ENCODE peak calls at places on chromosomes 11 and 22, in six cellular contexts. X is H1, R is K562, J is GM12878, P is SK-N-SH, V is HepG2. S is an unnamed sample.

GRCh38 chr11:16154715-16155396 is 201.5 kb downstream of the SOX6 start:
- DNase-seq in X (no peak), R (no peak), J (no peak), P (no peak), V (peak), S (no peak)

GRCh38 chr11:45993438-45994064 is 71.1 kb downstream of the LARGE2 start:
- DNase-seq in X (no peak), R (peak), J (no peak), P (no peak), V (no peak), S (no peak)

GRCh38 chr22:48704335-48704734 is 1123.3 kb downstream of the BRD1 start:
- DNase-seq in X (no peak), R (no peak), J (no peak), P (no peak), V (no peak), S (no peak)

GRCh38 chr11:99505319-99505718 is 484.6 kb downstream of the CNTN5 start:
- DNase-seq in X (no peak), R (no peak), J (no peak), P (no peak), V (no peak), S (no peak)

GRCh38 chr11:57778318-57779037 is 16.9 kb downstream of the CTNND1 start:
- DNase-seq in X (peak), R (peak), J (no peak), P (peak), V (peak), S (no peak)

GRCh38 chr11:62108017-62108750 is 15.6 kb upstream of the INCENP start:
- DNase-seq in X (no peak), R (peak), J (peak), P (peak), V (peak), S (no peak)

GRCh38 chr22:46388647-46389046 is 53.1 kb downstream of the TRMU start:
- DNase-seq in X (no peak), R (no peak), J (no peak), P (no peak), V (no peak), S (no peak)

GRCh38 chr11:30960387-30960992 is 374.3 kb upstream of the MPPED2 start:
- DNase-seq in X (no peak), R (no peak), J (no peak), P (peak), V (peak), S (no peak)

GRCh38 chr11:46555269-46556054 is 38.4 kb downstream of the AMBRA1 start:
- DNase-seq in X (no peak), R (no peak), J (peak), P (no peak), V (no peak), S (no peak)

GRCh38 chr22:49203091-49203862 is 624.4 kb downstream of the BRD1 start:
- DNase-seq in X (peak), R (no peak), J (no peak), P (peak), V (no peak), S (no peak)

GRCh38 chr11:69352715-69353325 is 58.9 kb downstream of the MYEOV start:
- DNase-seq in X (peak), R (no peak), J (no peak), P (no peak), V (no peak), S (no peak)

GRCh38 chr22:48921411-48921903 is 906.2 kb downstream of the BRD1 start:
- DNase-seq in X (no peak), R (no peak), J (no peak), P (no peak), V (no peak), S (no peak)

GRCh38 chr22:19522190-19522880 is 1.9 kb downstream of the CLDN5 start:
- DNase-seq in X (no peak), R (peak), J (no peak), P (peak), V (no peak), S (no peak)

GRCh38 chr22:20574920-20575353 is 67.5 kb downstream of the MED15 start:
- DNase-seq in X (no peak), R (no peak), J (no peak), P (no peak), V (no peak), S (no peak)

GRCh38 chr11:22657101-22657694 is 9.2 kb upstream of the GAS2 start:
- DNase-seq in X (no peak), R (no peak), J (no peak), P (no peak), V (no peak), S (no peak)

GRCh38 chr11:14041040-14041439 is 78.5 kb downstream of the SPON1 start:
- DNase-seq in X (no peak), R (peak), J (no peak), P (no peak), V (no peak), S (no peak)

GRCh38 chr11:19474954-19475811 is 234.4 kb upstream of the E2F8 start:
- DNase-seq in X (no peak), R (no peak), J (peak), P (peak), V (no peak), S (no peak)

GRCh38 chr11:96748639-96749370 is 359.0 kb downstream of the JRKL start:
- DNase-seq in X (no peak), R (no peak), J (no peak), P (no peak), V (no peak), S (no peak)

GRCh38 chr11:76669901-76670474 is 559 bp downstream of the LRRC32 start:
- DNase-seq in X (no peak), R (no peak), J (no peak), P (no peak), V (no peak), S (no peak)

GRCh38 chr11:100680070-100680469 is 7.0 kb upstream of the ARHGAP42 start:
- DNase-seq in X (no peak), R (no peak), J (no peak), P (no peak), V (no peak), S (no peak)

GRCh38 chr11:41246399-41246745 is 213.1 kb downstream of the LRRC4C start:
- DNase-seq in X (no peak), R (no peak), J (no peak), P (no peak), V (no peak), S (no peak)

GRCh38 chr11:64746486-64746885 is 2.5 kb upstream of the RASGRP2 start:
- DNase-seq in X (no peak), R (no peak), J (no peak), P (no peak), V (no peak), S (no peak)

GRCh38 chr11:120239713-120240640 is at the start of gene POU2F3:
- DNase-seq in X (peak), R (peak), J (no peak), P (peak), V (no peak), S (no peak)

GRCh38 chr11:85663781-85664560 is 958 bp downstream of the CREBZF start:
- DNase-seq in X (peak), R (peak), J (no peak), P (peak), V (peak), S (peak)

GRCh38 chr11:10654211-10655150 is 39.1 kb downstream of the IRAG1 start:
- DNase-seq in X (no peak), R (peak), J (peak), P (peak), V (peak), S (peak)

GRCh38 chr11:8368194-8368593 is 104.5 kb upstream of the LMO1 start:
- DNase-seq in X (no peak), R (no peak), J (no peak), P (peak), V (no peak), S (no peak)

GRCh38 chr11:61627831-61628753 is 47.2 kb upstream of the SYT7 start:
- DNase-seq in X (peak), R (peak), J (no peak), P (peak), V (peak), S (no peak)

GRCh38 chr22:49106136-49106930 is 721.3 kb downstream of the BRD1 start:
- DNase-seq in X (no peak), R (no peak), J (no peak), P (no peak), V (no peak), S (no peak)

GRCh38 chr11:15911377-15912044 is 444.8 kb downstream of the SOX6 start:
- DNase-seq in X (no peak), R (no peak), J (no peak), P (no peak), V (no peak), S (peak)

GRCh38 chr22:20811171-20811570 is 37.3 kb downstream of the SERPIND1 start:
- DNase-seq in X (no peak), R (no peak), J (no peak), P (no peak), V (no peak), S (no peak)

DNA sequence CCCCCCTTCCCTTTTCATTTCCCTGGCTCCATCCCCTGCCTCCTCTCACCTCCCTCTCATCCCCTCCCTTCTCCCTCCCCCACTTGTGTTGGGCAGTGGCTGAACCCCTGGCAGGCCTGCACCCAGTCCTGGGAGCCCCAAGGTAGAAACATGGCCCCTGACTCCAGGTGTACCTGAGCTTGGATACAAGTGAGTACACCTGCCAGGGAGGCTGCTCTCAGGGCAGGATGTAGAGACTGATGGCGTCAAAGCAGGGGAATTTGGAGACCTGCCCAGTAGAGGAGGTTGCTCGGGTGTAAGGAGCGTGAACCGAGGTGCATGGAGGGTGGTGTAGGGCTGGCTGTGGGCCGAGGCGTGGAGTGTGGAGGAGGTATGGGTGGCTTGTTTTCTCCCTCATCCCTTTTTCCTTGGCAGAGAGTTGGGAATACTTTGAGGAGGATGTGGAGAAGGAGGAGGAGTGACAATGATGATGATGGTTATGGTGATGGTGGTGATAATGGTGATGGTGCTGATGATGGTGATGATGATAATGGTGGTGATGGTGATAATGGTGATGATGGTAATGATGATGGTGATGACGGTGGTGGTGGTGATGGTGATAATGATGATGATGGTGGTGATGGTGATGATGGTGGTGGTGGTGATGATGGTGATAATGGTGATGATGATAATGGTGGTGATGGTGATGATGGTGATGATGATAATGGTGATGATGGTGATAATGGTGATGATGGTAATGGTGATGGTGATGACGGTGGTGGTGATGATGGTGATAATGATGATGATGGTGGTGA is 12.3 kb downstream of the MRGPRG start:
- DNase-seq in X (no peak), R (no peak), J (no peak), P (no peak), V (no peak), S (no peak)
- TF ChIP-seq GABPA in X (no peak), R (no peak), J (no peak), P (no peak), V (no peak), S (no peak)

GRCh38 chr11:67302571-67303131 is 679 bp upstream of the SSH3 start:
- DNase-seq in X (peak), R (no peak), J (no peak), P (no peak), V (no peak), S (peak)
- H3K4me3 ChIP-seq in X (peak), R (no peak), J (no peak), P (peak), V (peak), S (peak)

DNA sequence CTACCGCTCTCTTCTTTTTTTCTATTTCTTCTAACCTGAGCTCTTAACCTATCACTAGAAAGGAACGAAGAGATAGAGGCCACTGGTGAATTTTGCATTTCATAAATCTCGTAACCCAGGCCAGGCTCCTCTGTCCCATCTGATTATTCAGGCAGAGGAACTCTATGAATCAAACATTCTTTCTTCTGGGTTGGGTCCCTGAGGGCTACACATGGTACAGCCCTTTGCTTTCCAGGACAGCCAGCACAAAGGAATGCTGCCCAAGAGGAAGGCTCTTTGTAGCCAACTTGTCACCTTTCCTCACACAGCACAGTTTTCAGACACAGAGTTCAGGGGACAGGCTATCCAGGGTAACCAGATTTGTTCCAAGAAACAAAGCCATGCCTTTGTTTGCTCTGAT is 878.6 kb upstream of the LRRC4C start:
- DNase-seq in X (no peak), R (no peak), J (no peak), P (no peak), V (no peak), S (no peak)
- TF ChIP-seq GABPA in X (no peak), R (no peak), J (no peak), P (no peak), V (no peak), S (no peak)

GRCh38 chr22:36362819-36363377 is 24.9 kb downstream of the MYH9 start:
- DNase-seq in X (no peak), R (no peak), J (no peak), P (no peak), V (no peak), S (no peak)
- H3K4me3 ChIP-seq in X (no peak), R (no peak), J (no peak), P (no peak), V (no peak), S (no peak)

DNA sequence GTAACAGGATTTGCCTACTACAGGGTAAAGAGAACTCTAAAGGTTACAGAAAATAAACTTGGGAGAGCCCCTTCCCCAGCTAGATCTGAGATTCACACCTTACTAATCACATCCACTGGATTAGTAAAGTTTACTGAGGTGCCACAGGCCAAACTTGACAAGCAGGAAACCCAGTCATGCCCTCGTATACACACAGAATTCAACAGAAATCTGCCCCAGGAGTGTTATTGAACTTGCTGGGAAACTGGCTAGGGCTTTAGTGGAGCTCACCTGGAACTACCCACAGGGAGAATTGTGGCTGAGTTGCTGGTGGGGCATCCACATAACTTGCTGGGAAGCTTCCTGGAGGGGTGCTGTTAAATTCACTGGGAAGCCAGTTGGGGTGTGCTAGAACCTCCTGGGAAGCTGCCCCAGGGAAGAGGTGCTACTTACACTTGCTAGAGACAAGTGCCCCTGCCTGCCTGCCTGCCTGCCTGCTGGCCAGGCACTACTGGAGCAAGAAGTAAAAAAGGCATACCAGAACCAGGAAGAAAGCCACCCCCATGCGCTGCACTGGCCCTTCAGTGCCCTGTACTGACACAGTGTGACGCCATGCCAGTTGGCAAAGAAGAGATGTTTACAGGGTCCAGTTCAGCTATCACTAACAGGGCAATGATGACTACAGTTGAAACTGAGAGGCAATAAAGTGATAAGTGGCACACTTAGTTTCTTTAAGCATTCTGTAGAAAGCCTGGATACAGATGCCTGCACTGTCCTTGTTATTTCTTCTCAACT is 106.5 kb downstream of the ALX4 start:
- DNase-seq in X (no peak), R (no peak), J (no peak), P (no peak), V (no peak), S (no peak)
- TF ChIP-seq GABPA in X (no peak), R (no peak), J (no peak), P (no peak), V (no peak), S (no peak)

GRCh38 chr11:112229159-112229558 is 2.9 kb downstream of the PTS start:
- DNase-seq in X (no peak), R (no peak), J (no peak), P (no peak), V (no peak), S (no peak)

GRCh38 chr11:112226062-112226921 is at the start of gene PTS:
- DNase-seq in X (peak), R (peak), J (peak), P (peak), V (peak), S (peak)

GRCh38 chr11:112227002-112227401 is 774 bp downstream of the PTS start:
- DNase-seq in X (no peak), R (peak), J (no peak), P (peak), V (no peak), S (no peak)

GRCh38 chr11:112228706-112229105 is 2.5 kb downstream of the PTS start:
- DNase-seq in X (no peak), R (no peak), J (no peak), P (no peak), V (no peak), S (no peak)

DNA sequence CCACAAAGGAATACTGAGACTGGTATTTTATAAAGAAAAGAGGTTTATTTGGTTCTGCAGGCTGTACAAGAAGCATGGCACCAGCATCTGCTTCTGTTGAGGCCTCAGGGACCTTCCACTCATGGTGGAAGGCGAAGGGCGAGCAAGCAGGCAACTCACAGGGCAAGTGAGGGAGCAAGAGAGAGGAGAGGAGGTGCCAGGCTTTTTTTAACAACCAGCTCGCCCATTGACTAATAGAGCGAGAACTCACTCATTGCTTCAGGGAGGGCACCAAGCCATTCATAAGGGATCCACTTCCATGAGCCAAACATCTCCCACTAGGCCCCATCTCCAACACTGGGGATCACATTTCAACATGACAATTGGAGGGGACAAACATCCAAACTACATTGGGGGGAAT is 1.2 kb downstream of the PTS start:
- DNase-seq in X (no peak), R (no peak), J (no peak), P (no peak), V (no peak), S (no peak)
- H3K4me3 ChIP-seq in X (peak), R (peak), J (peak), P (peak), V (peak), S (no peak)

GRCh38 chr11:2521681-2522630 is 77.1 kb downstream of the KCNQ1 start:
- DNase-seq in X (no peak), R (no peak), J (no peak), P (peak), V (no peak), S (no peak)
- TF ChIP-seq GABPA in X (no peak), R (no peak), J (no peak), P (no peak), V (no peak), S (no peak)

GRCh38 chr11:12007769-12008737 is at the start of gene DKK3:
- DNase-seq in X (peak), R (no peak), J (no peak), P (peak), V (no peak), S (no peak)

GRCh38 chr11:12008790-12009616 is 577 bp upstream of the DKK3 start:
- DNase-seq in X (peak), R (peak), J (no peak), P (peak), V (no peak), S (no peak)

GRCh38 chr11:12006552-12007229 is 1.7 kb downstream of the DKK3 start:
- DNase-seq in X (no peak), R (no peak), J (no peak), P (no peak), V (no peak), S (no peak)

GRCh38 chr11:12007230-12007593 is 1.2 kb downstream of the DKK3 start:
- DNase-seq in X (no peak), R (no peak), J (no peak), P (no peak), V (no peak), S (no peak)

GRCh38 chr11:12009617-12010321 is 1.3 kb upstream of the DKK3 start:
- DNase-seq in X (no peak), R (no peak), J (no peak), P (no peak), V (no peak), S (no peak)
- H3K4me3 ChIP-seq in X (peak), R (no peak), J (no peak), P (peak), V (peak), S (no peak)

GRCh38 chr11:70501026-70501901 is 102.9 kb downstream of the CTTN start:
- DNase-seq in X (no peak), R (no peak), J (no peak), P (peak), V (no peak), S (no peak)
- TF ChIP-seq GABPA in X (no peak), R (no peak), J (no peak), P (no peak), V (no peak), S (no peak)

S was measured in HL-60.